ENCODE peak calls at places on chromosomes 2 and 18, in four cellular contexts. R is gastrocnemius medialis, M is IMR-90, E is transverse colon. C is an unnamed sample.

GRCh38 chr18:42508683-42509347 is 553.8 kb downstream of the PIK3C3 start:
- DNase-seq in R (no peak), M (no peak), E (no peak), C (no peak)

GRCh38 chr18:45156941-45157340 is 458.3 kb upstream of the SLC14A2 start:
- DNase-seq in R (no peak), M (peak; percentile 28), E (no peak), C (no peak)

GRCh38 chr2:159119652-159120257 is 151.3 kb downstream of the TANC1 start:
- DNase-seq in R (no peak), M (peak; percentile 56), E (no peak), C (no peak)

GRCh38 chr2:113179446-113180045 is 5.8 kb downstream of the PSD4 start:
- DNase-seq in R (no peak), M (no peak), E (no peak), C (no peak)

GRCh38 chr2:151091583-151091982 is 170.1 kb downstream of the RBM43 start:
- DNase-seq in R (no peak), M (peak; percentile 19), E (no peak), C (no peak)

GRCh38 chr18:76573325-76574025 is 78.4 kb upstream of the ZNF516 start:
- DNase-seq in R (no peak), M (peak; percentile 80), E (no peak), C (no peak)

GRCh38 chr2:97743913-97744312 is 30.5 kb downstream of the ZAP70 start:
- DNase-seq in R (no peak), M (no peak), E (no peak), C (no peak)

GRCh38 chr2:1140389-1141003 is 189.8 kb downstream of the SNTG2 start:
- DNase-seq in R (no peak), M (no peak), E (no peak), C (no peak)

GRCh38 chr18:75799449-75800330 is 372.2 kb upstream of the SMIM21 start:
- DNase-seq in R (no peak), M (no peak), E (no peak), C (no peak)

GRCh38 chr2:9187620-9188214 is 18.9 kb upstream of the ASAP2 start:
- DNase-seq in R (no peak), M (peak; percentile 58), E (no peak), C (no peak)

GRCh38 chr2:213995400-213996105 is 415.3 kb upstream of the VWC2L start:
- DNase-seq in R (no peak), M (peak; percentile 94), E (no peak), C (no peak)

GRCh38 chr2:181466661-181467576 is 9.7 kb downstream of the ITGA4 start:
- DNase-seq in R (peak; percentile 17), M (peak; percentile 63), E (peak; percentile 80), C (peak; percentile 72)

GRCh38 chr2:205650931-205651330 is 31.4 kb upstream of the NRP2 start:
- DNase-seq in R (no peak), M (no peak), E (no peak), C (no peak)

GRCh38 chr2:1502891-1503304 is 89.6 kb downstream of the TPO start:
- DNase-seq in R (no peak), M (no peak), E (no peak), C (no peak)

GRCh38 chr2:23436346-23437099 is 51.5 kb downstream of the KLHL29 start:
- DNase-seq in R (no peak), M (peak; percentile 34), E (no peak), C (no peak)

GRCh38 chr2:109722026-109722425 is 72.1 kb upstream of the RGPD5 start:
- DNase-seq in R (no peak), M (no peak), E (no peak), C (no peak)

GRCh38 chr2:166112193-166112605 is 15.6 kb downstream of the SCN1A start:
- DNase-seq in R (no peak), M (peak; percentile 66), E (no peak), C (no peak)

GRCh38 chr2:48229063-48229462 is 300.9 kb upstream of the STON1 start:
- DNase-seq in R (no peak), M (no peak), E (no peak), C (no peak)

GRCh38 chr18:22471546-22472131 is 53.9 kb upstream of the CTAGE1 start:
- DNase-seq in R (no peak), M (peak; percentile 64), E (no peak), C (peak; percentile 93)

GRCh38 chr2:27442981-27443323 is 771 bp downstream of the KRTCAP3 start:
- DNase-seq in R (peak; percentile 75), M (no peak), E (peak; percentile 33), C (no peak)

GRCh38 chr2:33839791-33840190 is 240.7 kb upstream of the FAM98A start:
- DNase-seq in R (no peak), M (no peak), E (no peak), C (no peak)

GRCh38 chr2:226488034-226488433 is 311.6 kb downstream of the IRS1 start:
- DNase-seq in R (no peak), M (no peak), E (no peak), C (no peak)

GRCh38 chr2:195057001-195057400 is 600.0 kb upstream of the SLC39A10 start:
- DNase-seq in R (no peak), M (no peak), E (no peak), C (no peak)

GRCh38 chr18:57427429-57428181 is 7.6 kb upstream of the ONECUT2 start:
- DNase-seq in R (no peak), M (no peak), E (no peak), C (no peak)

GRCh38 chr18:56382541-56382940 is 255.9 kb downstream of the TXNL1 start:
- DNase-seq in R (no peak), M (no peak), E (no peak), C (no peak)

GRCh38 chr2:170771049-170771937 is 1.1 kb downstream of the ERICH2 start:
- DNase-seq in R (no peak), M (peak; percentile 15), E (peak; percentile 39), C (no peak)

GRCh38 chr2:64910972-64911433 is 78.2 kb upstream of the SLC1A4 start:
- DNase-seq in R (no peak), M (no peak), E (no peak), C (no peak)

GRCh38 chr2:202005272-202005887 is 28.3 kb upstream of the FZD7 start:
- DNase-seq in R (no peak), M (no peak), E (no peak), C (no peak)

GRCh38 chr18:56168049-56168781 is 470.2 kb downstream of the TXNL1 start:
- DNase-seq in R (no peak), M (peak; percentile 91), E (no peak), C (peak; percentile 59)

GRCh38 chr2:102783506-102784189 is 21.8 kb downstream of the TMEM182 start:
- DNase-seq in R (no peak), M (no peak), E (no peak), C (no peak)

GRCh38 chr2:70132244-70133126 is 45.2 kb downstream of the PCBP1 start:
- DNase-seq in R (peak; percentile 89), M (peak; percentile 63), E (peak; percentile 47), C (peak; percentile 57)
- TF ChIP-seq POLR2A in R (no peak), M (no peak), E (peak; percentile 52), C (no peak)

DNA sequence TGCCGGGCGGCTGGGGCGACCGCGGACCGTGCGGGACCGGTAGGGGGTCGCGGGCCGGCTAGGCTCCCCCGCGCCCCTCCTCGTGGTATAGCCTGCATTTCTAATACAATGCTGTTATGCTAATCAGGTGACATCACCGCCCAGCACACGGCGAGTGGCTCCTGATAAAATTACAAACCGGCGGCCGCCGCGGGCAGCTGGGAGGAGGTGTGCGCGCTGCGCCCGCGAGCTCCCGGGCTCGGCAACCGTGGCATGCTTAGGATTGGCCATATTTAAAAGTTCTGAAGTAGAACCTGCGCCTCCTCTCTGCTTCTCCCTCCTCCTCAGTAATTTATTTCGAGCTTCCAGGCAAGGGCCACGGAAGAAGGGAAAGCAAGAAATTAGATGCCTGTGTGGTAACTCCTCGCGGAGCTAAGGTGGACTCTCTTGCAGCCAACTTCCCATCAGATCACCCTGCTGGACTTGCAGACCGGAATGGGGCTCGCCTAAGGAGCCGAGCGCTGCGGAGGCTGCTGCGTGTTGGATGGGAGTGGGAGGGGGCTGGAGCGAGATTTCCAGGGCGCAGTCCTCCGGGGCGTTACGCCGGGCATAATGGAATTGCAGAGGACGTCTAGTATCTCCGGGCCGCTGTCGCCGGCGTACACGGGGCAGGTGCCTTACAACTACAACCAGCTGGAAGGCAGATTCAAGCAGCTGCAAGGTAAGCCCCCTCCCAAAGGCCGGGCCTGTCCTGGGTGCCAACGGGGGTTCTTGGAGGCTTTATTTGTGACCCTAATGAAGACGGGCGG is 102.3 kb downstream of the SPTBN1 start:
- DNase-seq in R (peak; percentile 38), M (peak; percentile 64), E (peak; percentile 84), C (peak; percentile 87)
- TF ChIP-seq POLR2A in R (no peak), M (no peak), E (peak; percentile 86), C (peak; percentile 91)

GRCh38 chr2:200756618-200757321 is 54.9 kb upstream of the BZW1 start:
- DNase-seq in R (no peak), M (peak; percentile 91), E (peak; percentile 47), C (peak; percentile 54)
- TF ChIP-seq POLR2A in R (no peak), M (no peak), E (no peak), C (no peak)

GRCh38 chr2:206766057-206766930 is 888 bp downstream of the FASTKD2 start:
- DNase-seq in R (no peak), M (no peak), E (no peak), C (no peak)

GRCh38 chr2:206764673-206765241 is 371 bp downstream of the MDH1B start:
- DNase-seq in R (no peak), M (peak; percentile 1), E (no peak), C (no peak)

GRCh38 chr2:206765242-206766056 is at the start of the genes FASTKD2 and MDH1B:
- DNase-seq in R (peak; percentile 90), M (peak; percentile 97), E (peak; percentile 87), C (peak; percentile 96)
- TF ChIP-seq POLR2A in R (peak; percentile 77), M (peak; percentile 91), E (peak; percentile 66), C (peak; percentile 58)

DNA sequence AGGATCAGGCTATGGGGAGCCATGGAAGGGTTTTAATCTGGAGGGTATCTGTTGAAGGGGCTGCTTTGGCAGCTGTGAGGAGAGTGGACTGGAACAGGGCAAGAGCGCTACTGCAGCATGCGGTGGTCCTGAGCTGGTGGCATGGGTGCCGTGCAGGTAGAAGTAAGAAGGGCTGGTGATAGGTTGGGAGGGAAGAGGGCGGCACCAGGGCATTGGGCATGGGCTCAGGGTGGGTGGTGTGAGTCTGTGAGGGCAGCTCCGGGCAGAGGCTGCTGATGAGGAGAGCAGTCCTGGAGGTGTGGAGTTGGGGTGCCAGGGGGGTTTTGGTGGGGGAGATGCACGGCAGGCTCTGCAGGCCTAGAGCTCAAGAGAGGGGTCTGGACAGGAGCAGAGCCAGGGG is 2.1 kb downstream of the ACTG2 start:
- DNase-seq in R (no peak), M (no peak), E (no peak), C (no peak)
- TF ChIP-seq POLR2A in R (no peak), M (no peak), E (peak; percentile 11), C (no peak)

DNA sequence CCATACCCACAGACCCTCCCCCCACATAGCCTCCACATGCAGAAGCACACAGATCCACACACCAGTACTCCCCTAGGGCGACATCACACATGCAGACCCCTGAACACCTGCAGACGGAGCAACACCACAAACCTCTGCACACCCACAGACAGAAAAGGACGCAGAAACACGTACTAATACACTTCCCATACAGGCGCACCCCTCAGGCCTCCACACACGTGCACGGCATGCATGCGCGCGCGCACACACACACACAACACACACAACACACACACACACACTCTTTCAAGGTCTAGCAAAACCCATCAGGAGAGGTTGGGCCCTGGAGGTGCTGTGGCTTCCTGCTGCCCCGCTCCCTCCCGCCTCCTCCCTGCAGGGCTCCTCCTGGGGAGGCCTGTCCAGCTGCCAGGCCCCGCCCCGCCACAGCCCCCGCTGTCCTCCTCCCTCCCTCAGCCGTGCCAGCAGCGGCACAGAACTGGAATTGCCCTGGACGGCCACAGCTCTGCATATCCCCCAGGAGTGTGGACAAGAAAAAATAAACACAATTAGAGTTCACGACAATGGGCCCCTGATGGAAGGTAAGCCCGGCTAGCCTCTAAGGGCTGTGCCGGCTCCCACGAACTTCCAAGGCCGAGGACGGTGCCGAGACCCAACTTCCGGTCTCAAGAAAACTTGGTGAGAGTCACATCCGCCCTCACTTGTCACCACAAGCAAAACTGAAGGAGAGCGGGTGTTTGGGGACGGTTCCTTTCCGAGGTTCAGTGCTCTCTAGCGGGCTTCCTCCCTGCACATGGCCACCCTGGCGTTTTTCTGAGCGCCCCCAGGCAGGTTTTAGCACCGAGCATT is 6.8 kb downstream of the ZFP36L2 start:
- DNase-seq in R (peak; percentile 85), M (peak; percentile 80), E (peak; percentile 95), C (peak; percentile 85)
- TF ChIP-seq POLR2A in R (peak; percentile 43), M (no peak), E (peak; percentile 90), C (no peak)